ENCODE peak calls at places on chromosomes 6 and 20, in nine cellular contexts. One of them, this sample, is unnamed. For H3K27me3, the result is how much of the 10 kb centered on the place peaks cover.

GRCh38 chr20:57596998-57597939 is 23.0 kb downstream of the ZBP1 start:
- DNase-seq in small intestine: peak
- DNase-seq in heart left ventricle: peak
- DNase-seq in naive thymus-derived CD4-positive, alpha-beta T cell: peak
- DNase-seq in left lung: peak
- DNase-seq in colonic mucosa: peak
- DNase-seq in IMR-90: peak
- DNase-seq in breast epithelium: no peak
- DNase-seq in gastrocnemius medialis: peak
- DNase-seq in this sample: peak

GRCh38 chr6:81831274-81831673 is 78.8 kb upstream of the TENT5A start:
- DNase-seq in small intestine: peak
- DNase-seq in heart left ventricle: no peak
- DNase-seq in naive thymus-derived CD4-positive, alpha-beta T cell: no peak
- DNase-seq in left lung: no peak
- DNase-seq in colonic mucosa: peak
- DNase-seq in IMR-90: no peak
- DNase-seq in breast epithelium: no peak
- DNase-seq in gastrocnemius medialis: no peak
- DNase-seq in this sample: no peak

GRCh38 chr6:63943826-63944225 is 308.2 kb downstream of the PHF3 start:
- DNase-seq in small intestine: no peak
- DNase-seq in heart left ventricle: no peak
- DNase-seq in naive thymus-derived CD4-positive, alpha-beta T cell: no peak
- DNase-seq in left lung: no peak
- DNase-seq in colonic mucosa: no peak
- DNase-seq in IMR-90: no peak
- DNase-seq in breast epithelium: no peak
- DNase-seq in gastrocnemius medialis: no peak
- DNase-seq in this sample: peak

GRCh38 chr6:35449287-35449881 is 2.8 kb upstream of the FANCE start:
- DNase-seq in small intestine: peak
- DNase-seq in heart left ventricle: no peak
- DNase-seq in naive thymus-derived CD4-positive, alpha-beta T cell: peak
- DNase-seq in left lung: no peak
- DNase-seq in colonic mucosa: no peak
- DNase-seq in IMR-90: peak
- DNase-seq in breast epithelium: no peak
- DNase-seq in gastrocnemius medialis: no peak
- DNase-seq in this sample: peak

GRCh38 chr6:122733259-122733658 is 46.3 kb upstream of the FABP7 start:
- DNase-seq in small intestine: no peak
- DNase-seq in heart left ventricle: no peak
- DNase-seq in naive thymus-derived CD4-positive, alpha-beta T cell: no peak
- DNase-seq in left lung: no peak
- DNase-seq in colonic mucosa: no peak
- DNase-seq in IMR-90: no peak
- DNase-seq in breast epithelium: no peak
- DNase-seq in gastrocnemius medialis: no peak
- DNase-seq in this sample: no peak

GRCh38 chr6:118876814-118877213 is 17.1 kb upstream of the ASF1A start:
- DNase-seq in small intestine: no peak
- DNase-seq in heart left ventricle: no peak
- DNase-seq in naive thymus-derived CD4-positive, alpha-beta T cell: no peak
- DNase-seq in left lung: no peak
- DNase-seq in colonic mucosa: no peak
- DNase-seq in IMR-90: peak
- DNase-seq in breast epithelium: no peak
- DNase-seq in gastrocnemius medialis: no peak
- DNase-seq in this sample: no peak

GRCh38 chr6:36523936-36524499 is 23.3 kb downstream of the STK38 start:
- DNase-seq in small intestine: no peak
- DNase-seq in heart left ventricle: no peak
- DNase-seq in naive thymus-derived CD4-positive, alpha-beta T cell: no peak
- DNase-seq in left lung: no peak
- DNase-seq in colonic mucosa: no peak
- DNase-seq in IMR-90: no peak
- DNase-seq in breast epithelium: no peak
- DNase-seq in gastrocnemius medialis: no peak
- DNase-seq in this sample: no peak

GRCh38 chr6:125375841-125376240 is 74.1 kb upstream of the HDDC2 start:
- DNase-seq in small intestine: no peak
- DNase-seq in heart left ventricle: no peak
- DNase-seq in naive thymus-derived CD4-positive, alpha-beta T cell: no peak
- DNase-seq in left lung: no peak
- DNase-seq in colonic mucosa: no peak
- DNase-seq in IMR-90: no peak
- DNase-seq in breast epithelium: no peak
- DNase-seq in gastrocnemius medialis: no peak
- DNase-seq in this sample: no peak

GRCh38 chr6:66599541-66599940 is 892.5 kb upstream of the EYS start:
- DNase-seq in small intestine: no peak
- DNase-seq in heart left ventricle: no peak
- DNase-seq in naive thymus-derived CD4-positive, alpha-beta T cell: no peak
- DNase-seq in left lung: no peak
- DNase-seq in colonic mucosa: no peak
- DNase-seq in IMR-90: no peak
- DNase-seq in breast epithelium: no peak
- DNase-seq in gastrocnemius medialis: no peak
- DNase-seq in this sample: no peak

GRCh38 chr6:72941751-72942150 is 283.5 kb downstream of the KHDC1L start:
- DNase-seq in small intestine: no peak
- DNase-seq in heart left ventricle: no peak
- DNase-seq in naive thymus-derived CD4-positive, alpha-beta T cell: no peak
- DNase-seq in left lung: no peak
- DNase-seq in colonic mucosa: no peak
- DNase-seq in IMR-90: no peak
- DNase-seq in breast epithelium: no peak
- DNase-seq in gastrocnemius medialis: no peak
- DNase-seq in this sample: no peak

GRCh38 chr20:5552154-5552553 is 198.0 kb upstream of the SHLD1 start:
- DNase-seq in small intestine: no peak
- DNase-seq in heart left ventricle: no peak
- DNase-seq in naive thymus-derived CD4-positive, alpha-beta T cell: no peak
- DNase-seq in left lung: no peak
- DNase-seq in colonic mucosa: no peak
- DNase-seq in IMR-90: no peak
- DNase-seq in breast epithelium: no peak
- DNase-seq in gastrocnemius medialis: no peak
- DNase-seq in this sample: no peak

GRCh38 chr20:34628026-34628425 is 48.9 kb downstream of the PIGU start:
- DNase-seq in small intestine: no peak
- DNase-seq in heart left ventricle: no peak
- DNase-seq in naive thymus-derived CD4-positive, alpha-beta T cell: no peak
- DNase-seq in left lung: no peak
- DNase-seq in colonic mucosa: no peak
- DNase-seq in IMR-90: peak
- DNase-seq in breast epithelium: no peak
- DNase-seq in gastrocnemius medialis: no peak
- DNase-seq in this sample: no peak

GRCh38 chr6:135299256-135299655 is 118.1 kb downstream of the MYB start:
- DNase-seq in small intestine: no peak
- DNase-seq in heart left ventricle: no peak
- DNase-seq in naive thymus-derived CD4-positive, alpha-beta T cell: no peak
- DNase-seq in left lung: no peak
- DNase-seq in colonic mucosa: no peak
- DNase-seq in IMR-90: peak
- DNase-seq in breast epithelium: no peak
- DNase-seq in gastrocnemius medialis: no peak
- DNase-seq in this sample: no peak

GRCh38 chr20:51573576-51574243 is 31.2 kb upstream of the NFATC2 start:
- DNase-seq in small intestine: no peak
- DNase-seq in heart left ventricle: no peak
- DNase-seq in naive thymus-derived CD4-positive, alpha-beta T cell: no peak
- DNase-seq in left lung: no peak
- DNase-seq in colonic mucosa: no peak
- DNase-seq in IMR-90: no peak
- DNase-seq in breast epithelium: no peak
- DNase-seq in gastrocnemius medialis: peak
- DNase-seq in this sample: no peak

GRCh38 chr6:16056263-16056870 is 72.5 kb upstream of the MYLIP start:
- DNase-seq in small intestine: no peak
- DNase-seq in heart left ventricle: no peak
- DNase-seq in naive thymus-derived CD4-positive, alpha-beta T cell: no peak
- DNase-seq in left lung: no peak
- DNase-seq in colonic mucosa: no peak
- DNase-seq in IMR-90: no peak
- DNase-seq in breast epithelium: no peak
- DNase-seq in gastrocnemius medialis: no peak
- DNase-seq in this sample: no peak

GRCh38 chr20:17647391-17648305 is 34.4 kb downstream of the RRBP1 start:
- DNase-seq in small intestine: no peak
- DNase-seq in heart left ventricle: no peak
- DNase-seq in naive thymus-derived CD4-positive, alpha-beta T cell: no peak
- DNase-seq in left lung: no peak
- DNase-seq in colonic mucosa: no peak
- DNase-seq in IMR-90: no peak
- DNase-seq in breast epithelium: no peak
- DNase-seq in gastrocnemius medialis: no peak
- DNase-seq in this sample: no peak

GRCh38 chr6:87909849-87910248 is 137.8 kb upstream of the SPACA1 start:
- DNase-seq in small intestine: no peak
- DNase-seq in heart left ventricle: no peak
- DNase-seq in naive thymus-derived CD4-positive, alpha-beta T cell: no peak
- DNase-seq in left lung: no peak
- DNase-seq in colonic mucosa: no peak
- DNase-seq in IMR-90: peak
- DNase-seq in breast epithelium: no peak
- DNase-seq in gastrocnemius medialis: no peak
- DNase-seq in this sample: no peak

GRCh38 chr20:45467861-45468260 is 1.7 kb upstream of the WFDC2 start:
- DNase-seq in small intestine: no peak
- DNase-seq in heart left ventricle: no peak
- DNase-seq in naive thymus-derived CD4-positive, alpha-beta T cell: no peak
- DNase-seq in left lung: no peak
- DNase-seq in colonic mucosa: peak
- DNase-seq in IMR-90: no peak
- DNase-seq in breast epithelium: peak
- DNase-seq in gastrocnemius medialis: no peak
- DNase-seq in this sample: no peak

GRCh38 chr6:10970731-10971130 is 73.4 kb downstream of the ELOVL2 start:
- DNase-seq in small intestine: no peak
- DNase-seq in heart left ventricle: no peak
- DNase-seq in naive thymus-derived CD4-positive, alpha-beta T cell: no peak
- DNase-seq in left lung: no peak
- DNase-seq in colonic mucosa: no peak
- DNase-seq in IMR-90: no peak
- DNase-seq in breast epithelium: no peak
- DNase-seq in gastrocnemius medialis: no peak
- DNase-seq in this sample: no peak

GRCh38 chr6:163398796-163399195 is 15.7 kb upstream of the QKI start:
- DNase-seq in small intestine: no peak
- DNase-seq in heart left ventricle: peak
- DNase-seq in naive thymus-derived CD4-positive, alpha-beta T cell: no peak
- DNase-seq in left lung: no peak
- DNase-seq in colonic mucosa: no peak
- DNase-seq in IMR-90: no peak
- DNase-seq in breast epithelium: no peak
- DNase-seq in gastrocnemius medialis: peak
- DNase-seq in this sample: no peak

GRCh38 chr20:19777311-19777710 is 19.3 kb downstream of the RIN2 start:
- DNase-seq in small intestine: no peak
- DNase-seq in heart left ventricle: no peak
- DNase-seq in naive thymus-derived CD4-positive, alpha-beta T cell: no peak
- DNase-seq in left lung: no peak
- DNase-seq in colonic mucosa: no peak
- DNase-seq in IMR-90: no peak
- DNase-seq in breast epithelium: no peak
- DNase-seq in gastrocnemius medialis: no peak
- DNase-seq in this sample: no peak
- H3K27ac ChIP-seq in small intestine: no peak
- H3K27ac ChIP-seq in heart left ventricle: peak
- H3K27ac ChIP-seq in naive thymus-derived CD4-positive, alpha-beta T cell: no peak
- H3K27ac ChIP-seq in left lung: peak
- H3K27ac ChIP-seq in colonic mucosa: peak
- H3K27ac ChIP-seq in IMR-90: no peak
- H3K27ac ChIP-seq in breast epithelium: peak
- H3K27ac ChIP-seq in gastrocnemius medialis: peak
- H3K27ac ChIP-seq in this sample: no peak

GRCh38 chr20:38607351-38607750 is 5.7 kb downstream of the ARHGAP40 start:
- DNase-seq in small intestine: no peak
- DNase-seq in heart left ventricle: no peak
- DNase-seq in naive thymus-derived CD4-positive, alpha-beta T cell: no peak
- DNase-seq in left lung: no peak
- DNase-seq in colonic mucosa: no peak
- DNase-seq in IMR-90: no peak
- DNase-seq in breast epithelium: no peak
- DNase-seq in gastrocnemius medialis: no peak
- DNase-seq in this sample: no peak
- H3K27me3 ChIP-seq in small intestine: under half
- H3K27me3 ChIP-seq in heart left ventricle: under half
- H3K27me3 ChIP-seq in naive thymus-derived CD4-positive, alpha-beta T cell: under half
- H3K27me3 ChIP-seq in left lung: under half
- H3K27me3 ChIP-seq in colonic mucosa: under half
- H3K27me3 ChIP-seq in IMR-90: under half
- H3K27me3 ChIP-seq in breast epithelium: under half
- H3K27me3 ChIP-seq in gastrocnemius medialis: under half
- H3K27me3 ChIP-seq in this sample: under half

GRCh38 chr20:10955166-10955565 is 281.4 kb upstream of the JAG1 start:
- DNase-seq in small intestine: no peak
- DNase-seq in heart left ventricle: no peak
- DNase-seq in naive thymus-derived CD4-positive, alpha-beta T cell: no peak
- DNase-seq in left lung: no peak
- DNase-seq in colonic mucosa: no peak
- DNase-seq in IMR-90: peak
- DNase-seq in breast epithelium: no peak
- DNase-seq in gastrocnemius medialis: no peak
- DNase-seq in this sample: no peak
- H3K27ac ChIP-seq in small intestine: no peak
- H3K27ac ChIP-seq in heart left ventricle: no peak
- H3K27ac ChIP-seq in naive thymus-derived CD4-positive, alpha-beta T cell: no peak
- H3K27ac ChIP-seq in left lung: no peak
- H3K27ac ChIP-seq in colonic mucosa: no peak
- H3K27ac ChIP-seq in IMR-90: no peak
- H3K27ac ChIP-seq in breast epithelium: no peak
- H3K27ac ChIP-seq in gastrocnemius medialis: no peak
- H3K27ac ChIP-seq in this sample: no peak

DNA sequence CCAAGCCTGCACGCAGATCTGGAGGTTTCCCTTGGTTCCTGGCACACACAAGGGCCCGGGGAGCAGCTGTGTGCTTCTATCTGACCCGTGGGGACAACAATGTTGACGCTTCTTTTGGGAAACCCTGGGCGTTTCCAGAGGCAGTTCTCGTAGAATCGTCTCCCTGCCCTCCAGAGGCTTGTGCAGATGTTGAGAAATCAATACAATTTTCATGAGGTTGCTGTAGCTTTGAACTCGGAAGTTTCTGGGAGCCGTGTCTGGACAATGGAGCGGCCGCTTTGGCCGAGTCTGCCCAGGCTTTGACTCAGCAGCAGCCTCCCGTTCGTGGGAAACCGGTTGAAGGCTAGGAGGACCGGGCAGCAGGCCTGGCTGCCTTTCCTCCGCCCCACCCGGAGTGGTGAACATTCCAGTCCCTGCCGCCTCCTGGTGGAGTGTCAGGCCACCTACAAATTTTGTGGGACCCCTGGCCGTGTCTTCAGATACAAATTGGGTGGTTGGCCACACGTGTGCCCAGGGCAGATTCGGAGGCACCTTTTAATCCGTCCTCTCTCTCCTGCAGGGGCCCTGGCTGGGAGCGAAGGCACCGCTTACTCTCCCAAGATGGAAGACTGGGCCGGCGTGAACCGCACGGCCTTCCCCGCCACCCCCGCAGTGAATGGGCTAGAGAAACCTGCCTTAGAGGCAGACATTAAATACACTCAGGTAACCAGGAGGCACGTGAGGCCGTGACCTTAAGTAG is 2.7 kb downstream of the PAX1 start:
- DNase-seq in small intestine: no peak
- DNase-seq in heart left ventricle: no peak
- DNase-seq in naive thymus-derived CD4-positive, alpha-beta T cell: no peak
- DNase-seq in left lung: peak
- DNase-seq in colonic mucosa: no peak
- DNase-seq in IMR-90: no peak
- DNase-seq in breast epithelium: no peak
- DNase-seq in gastrocnemius medialis: no peak
- DNase-seq in this sample: peak
- H3K27me3 ChIP-seq in small intestine: under half
- H3K27me3 ChIP-seq in heart left ventricle: half or more
- H3K27me3 ChIP-seq in naive thymus-derived CD4-positive, alpha-beta T cell: under half
- H3K27me3 ChIP-seq in left lung: half or more
- H3K27me3 ChIP-seq in colonic mucosa: half or more
- H3K27me3 ChIP-seq in IMR-90: half or more
- H3K27me3 ChIP-seq in breast epithelium: under half
- H3K27me3 ChIP-seq in gastrocnemius medialis: under half
- H3K27me3 ChIP-seq in this sample: half or more

This sample was measured in neural progenitor cell.